ENCODE peak calls at places on chromosomes 12 and 14, in five cellular contexts. E is stimulated activated naive CD4-positive, alpha-beta T cell; K is kidney tubule cell; B is GOT3; I is astrocyte of the hippocampus. X is an unnamed sample.

GRCh38 chr14:68236525-68236924 is 416.9 kb downstream of the RAD51B start:
- DNase-seq in K (no peak), B (no peak), I (no peak), E (no peak), X (peak)

GRCh38 chr12:88391556-88391955 is 188.7 kb downstream of the KITLG start:
- DNase-seq in B (no peak), I (peak), E (no peak), K (peak), X (peak)

GRCh38 chr12:26204612-26205289 is 9.4 kb downstream of the SSPN start:
- DNase-seq in E (no peak), K (no peak), B (no peak), I (peak), X (no peak)

GRCh38 chr14:46250113-46250703 is 401.4 kb downstream of the RPL10L start:
- DNase-seq in K (peak), I (peak), E (no peak), B (no peak), X (peak)

GRCh38 chr12:106078358-106079025 is 60.3 kb downstream of the NUAK1 start:
- DNase-seq in E (no peak), I (peak), K (peak), B (no peak), X (peak)

GRCh38 chr14:83706555-83706954 is 1823.4 kb upstream of the FLRT2 start:
- DNase-seq in K (peak), I (peak), E (no peak), B (no peak), X (no peak)

GRCh38 chr12:74598819-74599218 is 61.2 kb downstream of the ATXN7L3B start:
- DNase-seq in I (no peak), B (no peak), K (peak), E (no peak), X (peak)

GRCh38 chr12:107526555-107527180 is 158.9 kb upstream of the PWP1 start:
- DNase-seq in I (no peak), B (no peak), E (no peak), K (no peak), X (no peak)

GRCh38 chr12:51922762-51923505 is 15.6 kb downstream of the ACVRL1 start:
- DNase-seq in I (peak), B (no peak), E (no peak), K (peak), X (peak)

GRCh38 chr12:60042835-60043234 is 447.0 kb downstream of the SLC16A7 start:
- DNase-seq in E (no peak), B (no peak), K (no peak), I (no peak), X (no peak)

GRCh38 chr14:68688872-68689371 is 103.9 kb downstream of the ZFP36L1 start:
- DNase-seq in B (no peak), K (peak), E (no peak), I (peak), X (peak)

GRCh38 chr12:49824886-49825285 is 3.3 kb downstream of the NCKAP5L start:
- DNase-seq in K (peak), B (no peak), I (peak), E (no peak), X (peak)

GRCh38 chr12:64895541-64895940 is 71.1 kb downstream of the TBC1D30 start:
- DNase-seq in K (peak), B (no peak), I (peak), E (no peak), X (peak)

GRCh38 chr12:27504506-27504905 is 19.5 kb upstream of the PPFIBP1 start:
- DNase-seq in E (no peak), I (peak), B (no peak), K (peak), X (peak)

GRCh38 chr12:131985145-131985875 is 35.6 kb downstream of the EP400 start:
- DNase-seq in E (no peak), I (no peak), B (no peak), K (no peak), X (no peak)

GRCh38 chr12:73452672-73453469 is 1084.8 kb upstream of the ATXN7L3B start:
- DNase-seq in E (no peak), K (no peak), I (no peak), B (no peak), X (no peak)

GRCh38 chr14:75990297-75990696 is 4.7 kb downstream of the IFT43 start:
- DNase-seq in E (no peak), I (no peak), B (no peak), K (no peak), X (no peak)

GRCh38 chr12:4274960-4275868 is 1.7 kb downstream of the CCND2 start:
- DNase-seq in K (no peak), I (peak), B (no peak), E (no peak), X (no peak)

GRCh38 chr12:132635076-132635955 is 16.7 kb downstream of the P2RX2 start:
- DNase-seq in B (no peak), E (no peak), K (no peak), I (no peak), X (no peak)

GRCh38 chr12:13124661-13125505 is 21.4 kb upstream of the GSG1 start:
- DNase-seq in E (no peak), I (peak), K (peak), B (no peak), X (peak)

GRCh38 chr12:42463671-42464070 is 125.9 kb downstream of the PRICKLE1 start:
- DNase-seq in K (no peak), B (no peak), I (no peak), E (no peak), X (no peak)

GRCh38 chr12:96197503-96198272 is 3.5 kb downstream of the ELK3 start:
- DNase-seq in B (no peak), E (no peak), I (peak), K (peak), X (peak)

X was measured in M059J.